ENCODE peak calls at places on chromosomes 3 and 15, in nine cellular contexts. C, Q, P, F, D, J, X, V and L are unnamed samples.

GRCh38 chr15:74193305-74193718 is 9.3 kb downstream of the STRA6 start:
- DNase-seq in C (peak), Q (no peak), P (no peak), F (no peak), D (no peak), J (no peak), X (no peak), V (peak), L (peak)

GRCh38 chr15:75131269-75131643 is 70.4 kb upstream of the C15orf39 start:
- DNase-seq in C (no peak), Q (no peak), P (no peak), F (no peak), D (no peak), J (no peak), X (no peak), V (no peak), L (peak)

GRCh38 chr15:94323076-94323475 is 91.7 kb downstream of the MCTP2 start:
- DNase-seq in C (no peak), Q (no peak), P (no peak), F (no peak), D (no peak), J (no peak), X (no peak), V (no peak), L (no peak)

GRCh38 chr3:53151870-53152269 is 9.1 kb upstream of the PRKCD start:
- DNase-seq in C (no peak), Q (no peak), P (no peak), F (no peak), D (no peak), J (no peak), X (no peak), V (no peak), L (no peak)

GRCh38 chr3:111989061-111989678 is 9.6 kb upstream of the TAGLN3 start:
- DNase-seq in C (peak), Q (peak), P (peak), F (no peak), D (no peak), J (no peak), X (no peak), V (no peak), L (peak)

GRCh38 chr15:74265046-74265639 is 29.0 kb downstream of the CCDC33 start:
- DNase-seq in C (peak), Q (no peak), P (no peak), F (no peak), D (peak), J (no peak), X (no peak), V (no peak), L (peak)

GRCh38 chr3:117706731-117707130 is 997.2 kb downstream of the TUSC7 start:
- DNase-seq in C (no peak), Q (no peak), P (no peak), F (no peak), D (no peak), J (no peak), X (no peak), V (no peak), L (no peak)

GRCh38 chr3:75075158-75075557 is 460.7 kb upstream of the CNTN3 start:
- DNase-seq in C (no peak), Q (no peak), P (no peak), F (no peak), D (no peak), J (no peak), X (no peak), V (no peak), L (no peak)

GRCh38 chr3:11692251-11692813 is 48.6 kb upstream of the VGLL4 start:
- DNase-seq in C (no peak), Q (no peak), P (no peak), F (no peak), D (no peak), J (no peak), X (no peak), V (no peak), L (no peak)

GRCh38 chr15:40489274-40490175 is 18.7 kb downstream of the CHST14 start:
- DNase-seq in C (no peak), Q (no peak), P (no peak), F (no peak), D (no peak), J (no peak), X (no peak), V (no peak), L (no peak)

GRCh38 chr3:189714991-189715961 is 84.1 kb downstream of the TP63 start:
- DNase-seq in C (peak), Q (no peak), P (no peak), F (no peak), D (no peak), J (no peak), X (no peak), V (no peak), L (peak)

GRCh38 chr15:98658831-98659699 is 10.7 kb downstream of the IGF1R start:
- DNase-seq in C (peak), Q (peak), P (peak), F (no peak), D (no peak), J (peak), X (no peak), V (no peak), L (peak)

GRCh38 chr15:77033729-77034619 is 36.9 kb downstream of the TSPAN3 start:
- DNase-seq in C (no peak), Q (no peak), P (no peak), F (no peak), D (peak), J (no peak), X (peak), V (no peak), L (peak)

GRCh38 chr3:192894676-192895075 is 23.0 kb downstream of the MB21D2 start:
- DNase-seq in C (no peak), Q (no peak), P (no peak), F (no peak), D (no peak), J (no peak), X (no peak), V (no peak), L (no peak)

GRCh38 chr3:27521872-27522265 is 37.7 kb upstream of the SLC4A7 start:
- DNase-seq in C (no peak), Q (no peak), P (no peak), F (no peak), D (no peak), J (no peak), X (no peak), V (no peak), L (no peak)

GRCh38 chr3:42705039-42705767 is 2.6 kb upstream of the HHATL start:
- DNase-seq in C (no peak), Q (no peak), P (no peak), F (no peak), D (no peak), J (no peak), X (peak), V (no peak), L (no peak)

GRCh38 chr3:71725279-71725991 is at the start of gene EIF4E3:
- DNase-seq in C (no peak), Q (peak), P (peak), F (peak), D (peak), J (no peak), X (no peak), V (no peak), L (peak)

GRCh38 chr15:26453914-26454313 is 319.0 kb downstream of the GABRB3 start:
- DNase-seq in C (no peak), Q (no peak), P (no peak), F (no peak), D (no peak), J (no peak), X (no peak), V (no peak), L (no peak)

GRCh38 chr3:46344476-46344875 is 9.4 kb upstream of the CCR2 start:
- DNase-seq in C (no peak), Q (no peak), P (no peak), F (no peak), D (no peak), J (no peak), X (no peak), V (no peak), L (no peak)

GRCh38 chr3:186588619-186589018 is 18.1 kb downstream of the DNAJB11 start:
- DNase-seq in C (peak), Q (no peak), P (no peak), F (no peak), D (no peak), J (no peak), X (no peak), V (peak), L (no peak)

GRCh38 chr3:63611382-63611781 is 41.1 kb upstream of the SNTN start:
- DNase-seq in C (peak), Q (no peak), P (no peak), F (no peak), D (no peak), J (no peak), X (no peak), V (no peak), L (peak)

GRCh38 chr3:107877936-107878335 is 212.9 kb downstream of the CD47 start:
- DNase-seq in C (no peak), Q (no peak), P (no peak), F (no peak), D (no peak), J (no peak), X (no peak), V (no peak), L (peak)

GRCh38 chr3:4721511-4721911 is 228.4 kb downstream of the ITPR1 start:
- DNase-seq in C (peak), Q (no peak), P (no peak), F (no peak), D (no peak), J (no peak), X (no peak), V (peak), L (peak)

GRCh38 chr15:68487087-68487843 is 55.3 kb upstream of the ITGA11 start:
- DNase-seq in C (peak), Q (no peak), P (no peak), F (no peak), D (no peak), J (no peak), X (no peak), V (peak), L (peak)

GRCh38 chr3:50268703-50269451 is at the start of gene SEMA3B:
- DNase-seq in C (no peak), Q (no peak), P (no peak), F (no peak), D (peak), J (no peak), X (no peak), V (no peak), L (peak)

GRCh38 chr15:47959617-47960398 is 161.0 kb upstream of the SLC24A5 start:
- DNase-seq in C (no peak), Q (no peak), P (no peak), F (no peak), D (no peak), J (no peak), X (no peak), V (peak), L (no peak)

GRCh38 chr3:142977399-142977728 is 13.9 kb upstream of the PAQR9 start:
- DNase-seq in C (peak), Q (no peak), P (no peak), F (no peak), D (no peak), J (no peak), X (no peak), V (no peak), L (peak)

GRCh38 chr3:64187065-64187959 is 38.0 kb downstream of the PRICKLE2 start:
- DNase-seq in C (peak), Q (no peak), P (no peak), F (no peak), D (peak), J (no peak), X (no peak), V (peak), L (peak)

GRCh38 chr3:120427201-120427600 is 23.6 kb downstream of the FSTL1 start:
- DNase-seq in C (no peak), Q (no peak), P (no peak), F (no peak), D (no peak), J (no peak), X (no peak), V (no peak), L (no peak)

GRCh38 chr3:160695906-160696305 is 18.9 kb downstream of the ARL14 start:
- DNase-seq in C (peak), Q (no peak), P (no peak), F (no peak), D (no peak), J (no peak), X (no peak), V (no peak), L (peak)

GRCh38 chr15:39828374-39828931 is 45.8 kb upstream of the FSIP1 start:
- DNase-seq in C (peak), Q (no peak), P (peak), F (no peak), D (peak), J (no peak), X (no peak), V (no peak), L (peak)

GRCh38 chr15:58931985-58932384 is 1.5 kb downstream of the SLTM start:
- DNase-seq in C (peak), Q (no peak), P (no peak), F (no peak), D (no peak), J (no peak), X (no peak), V (no peak), L (peak)

GRCh38 chr3:37471425-37471824 is 297.0 kb upstream of the LRRFIP2 start:
- DNase-seq in C (no peak), Q (no peak), P (no peak), F (no peak), D (no peak), J (no peak), X (no peak), V (no peak), L (no peak)

GRCh38 chr3:128226794-128227399 is 73.6 kb downstream of the EEFSEC start:
- DNase-seq in C (peak), Q (peak), P (peak), F (no peak), D (no peak), J (no peak), X (no peak), V (no peak), L (peak)

GRCh38 chr15:91099616-91100560 is at the start of gene SV2B:
- DNase-seq in C (peak), Q (peak), P (peak), F (peak), D (peak), J (no peak), X (no peak), V (no peak), L (peak)

GRCh38 chr3:129526121-129526900 is 2.1 kb upstream of the RHO start:
- DNase-seq in C (no peak), Q (no peak), P (no peak), F (no peak), D (no peak), J (no peak), X (no peak), V (no peak), L (no peak)

GRCh38 chr15:65081758-65082157 is 5.2 kb downstream of the KBTBD13 start:
- DNase-seq in C (no peak), Q (no peak), P (no peak), F (peak), D (no peak), J (no peak), X (no peak), V (no peak), L (no peak)

GRCh38 chr15:95558131-95558530 is 772.4 kb upstream of the NR2F2 start:
- DNase-seq in C (peak), Q (no peak), P (no peak), F (no peak), D (no peak), J (no peak), X (no peak), V (peak), L (peak)

GRCh38 chr15:77904901-77905300 is 172.6 kb downstream of the TBC1D2B start:
- DNase-seq in C (no peak), Q (no peak), P (no peak), F (no peak), D (no peak), J (no peak), X (no peak), V (no peak), L (no peak)